ENCODE peak calls at places on chromosomes 6 and 20, in six cellular contexts. V, B, J, Q, E and F are unnamed samples.

GRCh38 chr20:52425253-52425652 is 233.7 kb upstream of the ZFP64 start:
- DNase-seq in B (no peak), E (no peak), Q (peak), V (no peak), J (no peak), F (no peak)

GRCh38 chr6:36766649-36766945 is 69.0 kb downstream of the RAB44 start:
- DNase-seq in B (no peak), V (no peak), J (no peak), Q (no peak), E (no peak), F (no peak)

GRCh38 chr6:157699777-157700636 is 123.0 kb upstream of the SNX9 start:
- DNase-seq in B (no peak), V (no peak), Q (no peak), J (no peak), E (no peak), F (no peak)

GRCh38 chr6:57021086-57021720 is 25.3 kb upstream of the KIAA1586 start:
- DNase-seq in J (no peak), E (no peak), Q (no peak), V (no peak), B (peak), F (no peak)

GRCh38 chr6:81075974-81076373 is 676.5 kb downstream of the TENT5A start:
- DNase-seq in E (no peak), B (no peak), Q (no peak), J (peak), V (no peak), F (no peak)

GRCh38 chr6:155443168-155443567 is 12.5 kb downstream of the NOX3 start:
- DNase-seq in J (no peak), B (no peak), Q (no peak), V (no peak), E (no peak), F (no peak)

GRCh38 chr20:50633361-50633760 is 58.0 kb downstream of the RIPOR3 start:
- DNase-seq in V (no peak), B (no peak), Q (no peak), J (no peak), E (no peak), F (no peak)

GRCh38 chr6:134117409-134117808 is 65.0 kb upstream of the SLC2A12 start:
- DNase-seq in V (no peak), E (no peak), Q (no peak), B (no peak), J (peak), F (no peak)

GRCh38 chr6:32092760-32093497 is 16.2 kb downstream of the TNXB start:
- DNase-seq in E (no peak), Q (peak), J (peak), V (no peak), B (no peak), F (no peak)

GRCh38 chr6:18203786-18204185 is 48.6 kb downstream of the KDM1B start:
- DNase-seq in J (no peak), B (no peak), E (no peak), Q (no peak), V (no peak), F (no peak)

GRCh38 chr6:14925627-14926026 is 320.2 kb upstream of the JARID2 start:
- DNase-seq in B (no peak), J (no peak), Q (no peak), E (no peak), V (no peak), F (no peak)

GRCh38 chr20:48767269-48767960 is 60.4 kb downstream of the PREX1 start:
- DNase-seq in J (no peak), B (no peak), V (no peak), Q (no peak), E (no peak), F (no peak)

GRCh38 chr6:2641044-2641673 is 109.6 kb downstream of the MYLK4 start:
- DNase-seq in V (no peak), J (no peak), Q (no peak), B (no peak), E (no peak), F (no peak)

GRCh38 chr6:2640551-2640950 is 110.2 kb downstream of the MYLK4 start:
- DNase-seq in Q (peak), J (no peak), V (no peak), B (no peak), E (no peak), F (no peak)

GRCh38 chr6:2639167-2639566 is 111.6 kb downstream of the MYLK4 start:
- DNase-seq in V (no peak), E (no peak), J (no peak), Q (no peak), B (no peak), F (no peak)

GRCh38 chr6:2636672-2637071 is 114.0 kb downstream of the MYLK4 start:
- DNase-seq in E (no peak), J (no peak), B (no peak), Q (no peak), V (no peak), F (no peak)

GRCh38 chr6:2639876-2640275 is 110.8 kb downstream of the MYLK4 start:
- DNase-seq in V (no peak), J (no peak), B (no peak), E (no peak), Q (peak), F (no peak)
- H3K27ac ChIP-seq in V (peak), J (no peak), B (no peak), E (no peak), Q (peak), F (peak)

GRCh38 chr6:79307321-79308036 is 73.0 kb upstream of the HMGN3 start:
- DNase-seq in E (no peak), Q (no peak), V (no peak), J (no peak), B (no peak), F (no peak)

GRCh38 chr6:79305020-79305419 is 70.5 kb upstream of the HMGN3 start:
- DNase-seq in V (no peak), Q (no peak), B (no peak), E (no peak), J (no peak), F (no peak)

GRCh38 chr6:79301290-79301689 is 66.8 kb upstream of the HMGN3 start:
- DNase-seq in Q (no peak), E (no peak), J (no peak), B (no peak), V (no peak), F (no peak)

GRCh38 chr6:79302341-79302740 is 67.9 kb upstream of the HMGN3 start:
- DNase-seq in B (no peak), J (no peak), V (no peak), Q (no peak), E (no peak), F (no peak)
- H3K27ac ChIP-seq in B (no peak), J (no peak), V (no peak), Q (no peak), E (no peak), F (no peak)

GRCh38 chr6:37916149-37916548 is 96.6 kb downstream of the ZFAND3 start:
- DNase-seq in J (no peak), V (no peak), B (no peak), Q (no peak), E (no peak), F (no peak)

GRCh38 chr6:37915463-37915862 is 95.9 kb downstream of the ZFAND3 start:
- DNase-seq in J (no peak), Q (no peak), B (no peak), V (no peak), E (no peak), F (no peak)

GRCh38 chr6:37906121-37906520 is 86.6 kb downstream of the ZFAND3 start:
- DNase-seq in J (no peak), E (no peak), Q (no peak), B (no peak), V (no peak), F (no peak)

GRCh38 chr6:37913210-37913609 is 93.7 kb downstream of the ZFAND3 start:
- DNase-seq in B (no peak), J (no peak), Q (no peak), V (no peak), E (no peak), F (no peak)

GRCh38 chr6:37910998-37911397 is 91.5 kb downstream of the ZFAND3 start:
- DNase-seq in E (no peak), Q (no peak), J (no peak), B (no peak), V (no peak), F (no peak)
- H3K27ac ChIP-seq in E (no peak), Q (no peak), J (no peak), B (no peak), V (no peak), F (no peak)

GRCh38 chr6:108710046-108710445 is 138.2 kb upstream of the ARMC2 start:
- DNase-seq in V (no peak), Q (no peak), B (no peak), E (no peak), J (no peak), F (peak)
- H3K27ac ChIP-seq in V (no peak), Q (no peak), B (no peak), E (no peak), J (no peak), F (no peak)

GRCh38 chr20:3044336-3044965 is 1.0 kb downstream of the GNRH2 start:
- DNase-seq in V (no peak), B (no peak), E (no peak), J (no peak), Q (no peak), F (no peak)
- H3K27ac ChIP-seq in V (no peak), B (no peak), E (no peak), J (no peak), Q (peak), F (no peak)

GRCh38 chr6:93474733-93475179 is 55.4 kb upstream of the EPHA7 start:
- DNase-seq in J (no peak), B (no peak), Q (no peak), E (no peak), V (no peak), F (no peak)
- H3K27ac ChIP-seq in J (no peak), B (no peak), Q (no peak), E (no peak), V (no peak), F (no peak)

GRCh38 chr6:22149501-22150490 is 147.0 kb downstream of the PRL start:
- DNase-seq in Q (no peak), J (peak), E (peak), V (no peak), B (no peak), F (no peak)
- H3K27ac ChIP-seq in Q (no peak), J (peak), E (peak), V (no peak), B (peak), F (no peak)

GRCh38 chr6:42103218-42103617 is 39.2 kb downstream of the C6orf132 start:
- DNase-seq in V (no peak), J (no peak), B (no peak), E (no peak), Q (no peak), F (no peak)

GRCh38 chr6:42100029-42100901 is 42.2 kb downstream of the C6orf132 start:
- DNase-seq in J (no peak), V (no peak), Q (no peak), E (peak), B (no peak), F (no peak)

GRCh38 chr6:42095776-42096541 is 45.6 kb downstream of the TAF8 start:
- DNase-seq in Q (no peak), V (no peak), J (no peak), B (no peak), E (no peak), F (no peak)

GRCh38 chr6:42101186-42101657 is 41.2 kb downstream of the C6orf132 start:
- DNase-seq in B (no peak), V (no peak), Q (peak), E (no peak), J (no peak), F (no peak)

GRCh38 chr6:42099340-42100028 is 42.9 kb downstream of the C6orf132 start:
- DNase-seq in V (no peak), J (no peak), B (no peak), E (peak), Q (no peak), F (no peak)
- H3K27ac ChIP-seq in V (no peak), J (no peak), B (peak), E (peak), Q (no peak), F (peak)

DNA sequence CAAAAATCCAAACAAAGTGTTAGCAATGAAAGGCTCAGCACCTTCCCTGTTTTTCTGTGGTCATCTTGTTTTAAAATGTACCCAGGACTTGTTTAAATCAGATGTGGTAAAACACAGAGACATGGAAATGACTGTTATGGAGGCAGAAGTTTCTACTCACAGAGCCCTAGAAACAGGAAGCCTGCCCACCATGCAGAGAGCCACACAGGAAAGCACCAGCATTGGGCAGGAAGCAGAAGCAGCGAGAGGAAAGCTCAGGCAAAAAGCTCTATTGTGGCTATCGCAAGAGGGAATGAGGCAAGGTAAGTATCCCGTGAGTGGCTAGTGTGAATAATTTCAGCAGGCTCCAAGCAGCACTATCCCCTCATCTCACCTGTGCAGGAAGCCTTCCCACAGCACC is 42.8 kb downstream of the GPR6 start:
- DNase-seq in E (no peak), B (no peak), V (no peak), J (no peak), Q (no peak), F (no peak)
- H3K27ac ChIP-seq in E (no peak), B (no peak), V (no peak), J (no peak), Q (no peak), F (no peak)

DNA sequence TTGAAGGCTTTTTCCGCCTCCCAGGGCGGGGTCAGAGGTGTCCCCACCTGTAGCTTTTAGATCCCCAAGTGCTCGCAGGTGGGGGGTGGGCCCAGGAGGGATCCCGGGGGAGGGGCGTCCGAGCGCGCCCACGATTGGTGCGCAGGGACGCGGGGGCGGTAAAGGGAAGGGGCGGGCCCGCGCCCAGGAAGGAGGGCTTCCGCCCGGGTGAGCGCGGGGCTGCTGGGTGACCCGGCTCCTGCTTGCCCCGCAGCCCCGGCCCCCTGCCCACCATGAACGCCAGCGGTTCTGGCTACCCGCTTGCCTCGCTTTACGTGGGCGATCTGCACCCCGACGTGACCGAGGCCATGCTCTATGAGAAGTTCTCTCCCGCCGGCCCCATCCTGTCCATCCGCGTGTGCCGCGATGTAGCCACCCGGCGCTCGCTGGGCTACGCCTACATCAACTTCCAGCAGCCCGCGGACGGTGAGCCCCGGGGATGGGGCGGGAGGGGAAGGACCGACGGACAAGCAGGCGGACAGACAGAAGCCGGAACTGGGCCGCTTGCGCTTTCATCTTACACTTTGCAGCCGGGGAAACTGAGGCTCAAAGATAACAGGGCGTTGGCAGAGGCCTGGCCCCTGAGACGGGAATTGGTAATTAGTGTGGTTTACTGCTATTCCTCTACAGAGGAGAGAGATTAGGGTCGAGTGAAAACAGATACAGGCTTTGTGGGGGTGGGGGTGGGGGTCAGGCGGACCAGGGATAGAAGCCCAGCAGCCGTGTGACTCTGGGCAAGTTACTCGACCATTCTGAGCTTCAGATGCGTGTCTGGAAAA is at the start of gene PABPC1L:
- DNase-seq in V (no peak), E (peak), B (peak), J (peak), Q (peak), F (peak)
- H3K27ac ChIP-seq in V (no peak), E (no peak), B (peak), J (no peak), Q (peak), F (no peak)